ENCODE peak calls at places on chromosomes 1 and 21, in six cellular contexts. X is AG04450, K is kidney, R is esophagus muscularis mucosa, E is lower leg skin, G is psoas muscle. T is an unnamed sample.

GRCh38 chr1:177228721-177229088 is 57.9 kb downstream of the BRINP2 start:
- DNase-seq in K (no peak), R (no peak), G (no peak), E (no peak), X (no peak), T (no peak)

GRCh38 chr21:24840287-24840686 is 767.0 kb downstream of the MRPL39 start:
- DNase-seq in G (no peak), E (no peak), K (no peak), X (no peak), R (no peak), T (no peak)

GRCh38 chr1:156666862-156667609 is 10.2 kb downstream of the NES start:
- DNase-seq in R (no peak), K (no peak), E (no peak), G (peak), X (no peak), T (no peak)

GRCh38 chr1:229271448-229272120 is 673 bp downstream of the RAB4A start:
- DNase-seq in K (no peak), G (no peak), E (no peak), X (no peak), R (peak), T (no peak)

GRCh38 chr1:165562576-165562975 is 18.8 kb downstream of the LRRC52 start:
- DNase-seq in X (no peak), R (no peak), E (no peak), G (no peak), K (no peak), T (no peak)

GRCh38 chr1:215482079-215482478 is 85.0 kb upstream of the KCTD3 start:
- DNase-seq in X (no peak), E (no peak), K (no peak), R (no peak), G (no peak), T (no peak)

GRCh38 chr1:22507582-22507981 is 55.7 kb upstream of the EPHA8 start:
- DNase-seq in E (no peak), K (no peak), G (no peak), R (no peak), X (no peak), T (no peak)

GRCh38 chr1:23019851-23020625 is 770 bp downstream of the KDM1A start:
- DNase-seq in E (peak), G (peak), K (peak), R (no peak), X (no peak), T (no peak)

GRCh38 chr1:7136166-7136953 is 351.1 kb downstream of the CAMTA1 start:
- DNase-seq in K (no peak), G (no peak), X (no peak), R (no peak), E (no peak), T (no peak)

GRCh38 chr1:57791497-57791896 is 367.6 kb upstream of the DAB1 start:
- DNase-seq in E (no peak), G (no peak), R (no peak), X (no peak), K (no peak), T (no peak)

GRCh38 chr1:172146149-172146850 is 274.2 kb upstream of the C1orf105 start:
- DNase-seq in E (no peak), G (no peak), R (no peak), X (no peak), K (no peak), T (no peak)

GRCh38 chr1:21655748-21656147 is 13.4 kb downstream of the RAP1GAP start:
- DNase-seq in X (no peak), G (no peak), R (no peak), K (peak), E (no peak), T (no peak)

GRCh38 chr1:11719313-11720032 is 16.5 kb upstream of the AGTRAP start:
- DNase-seq in X (no peak), E (peak), G (peak), K (peak), R (peak), T (peak)

GRCh38 chr1:155324717-155325595 is 4.3 kb downstream of the RUSC1 start:
- DNase-seq in G (peak), E (peak), X (no peak), R (no peak), K (peak), T (no peak)

GRCh38 chr21:14567557-14568279 is 21.6 kb upstream of the SAMSN1 start:
- DNase-seq in G (no peak), R (no peak), K (no peak), X (no peak), E (no peak), T (no peak)

GRCh38 chr1:178004926-178005391 is 35.1 kb upstream of the SEC16B start:
- DNase-seq in E (no peak), K (no peak), X (no peak), R (no peak), G (no peak), T (no peak)

GRCh38 chr1:228898582-228898992 is 163.3 kb downstream of the RHOU start:
- DNase-seq in R (peak), E (no peak), G (no peak), K (no peak), X (no peak), T (no peak)

GRCh38 chr1:45331436-45332345 is 5.0 kb downstream of the HPDL start:
- DNase-seq in R (no peak), X (no peak), G (no peak), E (no peak), K (no peak), T (no peak)

GRCh38 chr1:150281221-150281757 is 1.1 kb upstream of the CIART start:
- DNase-seq in E (peak), R (peak), X (no peak), G (peak), K (no peak), T (peak)

GRCh38 chr21:46083271-46084040 is 14.5 kb upstream of the COL6A2 start:
- DNase-seq in E (peak), K (peak), R (peak), X (no peak), G (peak), T (no peak)

GRCh38 chr1:215376544-215377264 is 190.4 kb upstream of the KCTD3 start:
- DNase-seq in K (no peak), X (no peak), G (no peak), E (peak), R (no peak), T (peak)

GRCh38 chr1:10957151-10957550 is 55.3 kb upstream of the TARDBP start:
- DNase-seq in R (no peak), X (no peak), K (no peak), E (no peak), G (no peak), T (no peak)

GRCh38 chr1:152926091-152926490 is 17.7 kb downstream of the IVL start:
- DNase-seq in R (no peak), K (no peak), G (no peak), X (no peak), E (no peak), T (peak)

GRCh38 chr1:178538192-178538916 is 25.4 kb downstream of the TEX35 start:
- DNase-seq in R (no peak), E (no peak), G (peak), K (no peak), X (no peak), T (no peak)

GRCh38 chr1:90717356-90717664 is 208 bp upstream of the BARHL2 start:
- DNase-seq in X (no peak), G (no peak), R (no peak), K (no peak), E (no peak), T (no peak)

GRCh38 chr1:205986291-205986690 is 16.9 kb downstream of the RAB7B start:
- DNase-seq in E (no peak), X (no peak), K (no peak), R (no peak), G (no peak), T (no peak)

GRCh38 chr1:45979074-45979777 is 153.2 kb downstream of the PIK3R3 start:
- DNase-seq in X (peak), K (no peak), E (no peak), G (no peak), R (no peak), T (no peak)

DNA sequence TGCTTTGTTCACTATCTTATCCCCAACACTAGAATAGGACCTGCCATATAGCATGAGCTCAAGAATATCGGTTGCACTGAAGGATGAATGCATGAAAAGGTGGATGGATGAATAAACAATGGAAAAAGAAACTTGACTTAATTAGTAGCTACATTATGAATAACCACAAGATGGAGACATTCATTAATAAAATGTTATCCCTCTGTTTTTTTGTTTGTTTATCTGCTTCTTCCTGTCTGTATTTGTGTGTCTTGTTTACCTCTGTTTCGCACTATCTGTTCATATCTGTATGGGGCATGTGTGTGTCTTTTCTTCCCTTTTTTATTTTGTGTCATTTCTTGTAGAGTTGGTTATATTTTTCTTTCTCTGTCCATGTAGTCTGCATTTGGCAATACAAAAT is 1.1 kb upstream of the OR14I1 start:
- DNase-seq in R (no peak), E (no peak), X (no peak), K (no peak), G (no peak), T (no peak)
- TF ChIP-seq CTCF in R (no peak), E (no peak), X (no peak), K (peak), G (no peak), T (no peak)

DNA sequence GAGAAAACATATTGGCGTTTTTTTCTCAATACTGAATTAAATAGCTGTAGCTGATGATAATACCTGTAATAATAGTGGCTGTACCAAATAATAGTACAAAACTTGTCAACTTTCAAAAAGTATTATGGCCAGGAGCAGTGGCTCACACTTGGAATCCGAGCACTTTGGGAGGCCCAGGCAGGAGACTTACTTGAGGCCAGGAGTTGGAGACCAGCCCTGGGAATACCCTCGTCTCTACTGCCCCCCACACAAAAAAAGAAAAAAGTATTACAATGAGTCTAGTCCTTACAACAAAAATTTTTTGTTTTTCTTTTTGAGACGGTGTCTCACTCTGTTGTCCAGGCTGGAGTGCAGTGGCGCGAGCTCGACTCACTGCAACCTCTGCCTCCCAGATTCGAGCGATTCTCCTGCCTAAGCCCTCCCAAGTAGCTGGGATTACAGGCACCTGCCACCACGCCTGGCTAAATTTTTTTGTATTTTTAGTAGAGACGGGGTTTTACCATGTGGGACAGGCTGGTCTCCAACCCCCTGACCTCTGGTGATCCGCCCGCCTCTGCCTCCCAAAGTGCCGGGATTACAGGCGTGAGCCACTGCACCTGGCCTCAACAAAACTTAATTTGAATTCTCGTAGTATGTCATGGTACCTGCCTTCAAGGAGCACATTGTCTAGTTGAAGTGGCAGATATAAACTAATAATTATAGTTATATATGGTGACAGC is 1.4 kb downstream of the RBBP4 start:
- DNase-seq in X (no peak), K (no peak), G (no peak), E (no peak), R (no peak), T (no peak)
- H3K4me3 ChIP-seq in X (peak), K (peak), G (peak), E (no peak), R (peak), T (peak)

DNA sequence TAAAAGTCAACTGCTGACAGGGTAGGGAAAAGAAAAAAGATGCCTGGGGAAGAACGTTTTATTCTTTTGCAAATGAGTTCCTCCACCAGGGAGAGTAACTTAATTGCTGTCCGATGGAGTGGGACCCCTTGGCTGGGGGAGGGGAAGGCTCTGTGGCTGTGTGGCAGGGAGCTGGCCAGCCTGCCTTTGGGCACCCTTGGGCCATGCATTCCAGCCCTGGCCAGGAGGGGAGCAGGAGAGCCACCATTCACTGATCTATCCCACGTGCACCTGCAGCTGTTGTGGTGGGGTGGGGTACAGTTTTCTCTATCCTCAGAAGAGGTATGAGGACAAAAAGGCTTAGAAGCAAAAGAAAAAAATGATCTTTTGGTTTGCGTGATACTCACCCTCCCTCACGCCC is 116.9 kb downstream of the KCNK1 start:
- DNase-seq in X (no peak), G (no peak), R (no peak), K (no peak), E (no peak), T (no peak)
- TF ChIP-seq CTCF in X (no peak), G (no peak), R (no peak), K (no peak), E (no peak), T (no peak)

GRCh38 chr1:19010995-19011696 is 54.7 kb upstream of the IFFO2 start:
- DNase-seq in E (peak), K (peak), X (peak), G (peak), R (peak), T (peak)
- H3K4me3 ChIP-seq in E (no peak), K (peak), X (no peak), G (no peak), R (no peak), T (no peak)

GRCh38 chr21:28521932-28522826 is 470.5 kb downstream of the LTN1 start:
- DNase-seq in X (peak), R (no peak), E (no peak), G (no peak), K (no peak), T (peak)
- TF ChIP-seq CTCF in X (peak), R (no peak), E (no peak), G (no peak), K (peak), T (peak)

GRCh38 chr1:187909382-187909781 is 1080.6 kb downstream of the PLA2G4A start:
- DNase-seq in K (no peak), G (no peak), X (no peak), R (no peak), E (no peak), T (no peak)

DNA sequence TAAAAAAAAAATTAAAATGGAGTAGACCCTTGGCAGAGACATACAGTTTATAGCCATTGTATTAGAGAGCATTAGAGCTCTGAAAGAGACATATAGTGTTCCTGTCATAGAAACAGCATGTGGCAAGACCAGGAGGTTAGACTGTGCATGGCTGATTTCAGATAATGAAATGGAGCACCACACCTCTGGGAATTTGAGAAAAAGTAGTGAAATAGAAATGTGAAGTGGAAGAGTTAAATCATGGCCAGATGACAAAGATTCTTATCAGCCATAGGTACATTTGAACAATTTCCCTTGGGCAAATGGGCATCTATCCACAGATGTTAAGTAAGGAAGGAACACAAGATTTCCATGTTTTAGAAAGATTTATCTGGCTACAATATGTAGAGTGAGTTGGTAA is 1083.1 kb downstream of the PLA2G4A start:
- DNase-seq in R (no peak), X (no peak), E (no peak), K (no peak), G (no peak), T (no peak)
- H3K4me3 ChIP-seq in R (no peak), X (no peak), E (no peak), K (no peak), G (no peak), T (no peak)

GRCh38 chr1:86082183-86082582 is 74.4 kb downstream of the COL24A1 start:
- DNase-seq in K (no peak), E (no peak), R (no peak), G (no peak), X (no peak), T (no peak)
- TF ChIP-seq CTCF in K (no peak), E (no peak), R (no peak), G (no peak), X (peak), T (no peak)

DNA sequence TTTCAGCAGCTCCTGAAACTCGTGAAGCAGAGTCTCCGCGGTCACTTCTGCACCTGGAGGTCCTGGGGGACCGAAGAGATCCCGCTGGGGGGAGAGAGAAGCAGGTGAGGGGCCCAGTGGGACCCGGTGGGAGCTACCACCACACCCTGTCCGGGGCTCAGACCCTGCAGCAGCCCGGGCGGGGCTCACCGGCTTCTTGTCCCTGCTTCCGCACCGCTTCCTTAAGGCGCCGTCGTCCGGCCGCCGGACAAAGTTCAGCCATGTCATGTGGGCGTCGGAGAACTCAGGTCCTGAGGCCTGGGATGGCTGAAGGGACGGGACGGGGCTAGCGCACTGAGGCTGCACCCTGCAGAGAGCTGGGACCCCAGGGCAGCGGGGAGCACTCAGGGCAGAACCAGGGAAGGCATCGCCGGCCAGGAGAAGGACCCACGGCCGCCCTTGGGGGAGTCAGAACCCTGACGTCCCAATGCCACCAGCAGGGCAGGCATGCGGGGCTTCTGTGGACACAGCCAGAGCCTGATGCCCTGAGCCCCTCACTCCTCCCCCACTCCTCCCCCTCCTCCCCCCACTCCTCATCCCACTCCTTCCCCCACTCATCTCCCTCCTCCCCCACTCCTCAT is 2.2 kb downstream of the C1QTNF12 start:
- DNase-seq in R (no peak), E (no peak), G (no peak), K (no peak), X (no peak), T (no peak)
- H3K4me3 ChIP-seq in R (peak), E (no peak), G (peak), K (no peak), X (no peak), T (no peak)

GRCh38 chr1:9400425-9401079 is 107.9 kb downstream of the SPSB1 start:
- DNase-seq in R (no peak), X (no peak), E (no peak), G (no peak), K (peak), T (no peak)
- TF ChIP-seq CTCF in R (no peak), X (peak), E (no peak), G (no peak), K (peak), T (no peak)

T was measured in astrocyte of the cerebellum.